ENCODE peak calls at places on chromosomes 12 and 14, in ten cellular contexts. E is stimulated activated CD4-positive, alpha-beta T cell treated with anti-CD3 and anti-CD28 coated beads, Interleukin-15, amount 100 ng/mL, for 1 hour; M is endothelial cell of umbilical vein; K is globus pallidus; F is nephron progenitor cell; P is IMR-90; A is WTC11; C is CD8-positive, alpha-beta memory T cell; I is LoVo; Q is GM04504. W is an unnamed sample.

GRCh38 chr12:51186465-51186864 is 13.5 kb upstream of the TFCP2 start:
- DNase-seq in E (no peak), C (no peak), M (no peak), P (no peak), F (no peak), A (no peak), Q (no peak), I (no peak), K (no peak), W (no peak)

GRCh38 chr12:1807107-1807478 is 13.3 kb upstream of the LRTM2 start:
- DNase-seq in M (no peak), P (no peak), E (no peak), A (no peak), C (no peak), Q (no peak), I (no peak), K (no peak), F (no peak), W (no peak)

GRCh38 chr12:93145086-93145485 is 216.0 kb upstream of the EEA1 start:
- DNase-seq in K (no peak), Q (no peak), C (no peak), P (peak; percentile 16), A (no peak), I (no peak), F (no peak), E (no peak), M (no peak), W (peak; percentile 43)

GRCh38 chr12:58711968-58712367 is 208.3 kb downstream of the LRIG3 start:
- DNase-seq in I (no peak), K (no peak), Q (peak; percentile 44), P (peak; percentile 80), M (no peak), F (no peak), E (no peak), C (no peak), A (no peak), W (no peak)

GRCh38 chr12:18578191-18578590 is 159.6 kb downstream of the PLCZ1 start:
- DNase-seq in I (no peak), A (no peak), K (no peak), M (no peak), P (peak; percentile 59), E (no peak), Q (peak; percentile 17), F (no peak), C (no peak), W (no peak)

GRCh38 chr14:32458720-32459119 is 129.6 kb downstream of the AKAP6 start:
- DNase-seq in I (no peak), E (no peak), F (no peak), P (no peak), Q (no peak), A (no peak), C (no peak), M (no peak), K (no peak), W (no peak)

GRCh38 chr12:121787063-121787774 is 6.3 kb downstream of the RHOF start:
- DNase-seq in A (no peak), F (no peak), E (no peak), K (no peak), C (peak; percentile 72), I (no peak), P (no peak), M (no peak), Q (no peak), W (peak; percentile 89)

GRCh38 chr12:88578274-88578673 is 2.0 kb downstream of the KITLG start:
- DNase-seq in I (no peak), C (no peak), A (no peak), E (no peak), Q (no peak), F (peak; percentile 13), K (no peak), M (peak; percentile 39), P (no peak), W (no peak)